ENCODE peak calls at places on chromosome 9, in six cellular contexts. One of them, this sample, is unnamed.

GRCh38 chr9:8628771-8629170 is 829.2 kb upstream of the DMAC1 start:
- DNase-seq in H1: no peak
- DNase-seq in GM20000: no peak
- DNase-seq in AG10803: no peak
- DNase-seq in NB4: no peak
- DNase-seq in RWPE1: no peak
- DNase-seq in this sample: no peak

GRCh38 chr9:92795000-92795399 is 30.4 kb upstream of the BICD2 start:
- DNase-seq in RWPE1: no peak
- DNase-seq in H1: no peak
- DNase-seq in GM20000: no peak
- DNase-seq in AG10803: no peak
- DNase-seq in NB4: no peak
- DNase-seq in this sample: no peak

GRCh38 chr9:121735065-121735791 is 83.8 kb downstream of the DAB2IP start:
- DNase-seq in H1: peak
- DNase-seq in AG10803: peak
- DNase-seq in RWPE1: peak
- DNase-seq in GM20000: peak
- DNase-seq in NB4: peak
- DNase-seq in this sample: no peak

GRCh38 chr9:88574993-88575392 is 40.0 kb downstream of the NXNL2 start:
- DNase-seq in GM20000: no peak
- DNase-seq in AG10803: peak
- DNase-seq in H1: no peak
- DNase-seq in NB4: peak
- DNase-seq in RWPE1: no peak
- DNase-seq in this sample: no peak

GRCh38 chr9:24712190-24712589 is 166.5 kb upstream of the IZUMO3 start:
- DNase-seq in AG10803: no peak
- DNase-seq in RWPE1: no peak
- DNase-seq in GM20000: no peak
- DNase-seq in H1: no peak
- DNase-seq in NB4: no peak
- DNase-seq in this sample: no peak

GRCh38 chr9:113426701-113427100 is 16.2 kb downstream of the C9orf43 start:
- DNase-seq in RWPE1: no peak
- DNase-seq in H1: no peak
- DNase-seq in GM20000: no peak
- DNase-seq in AG10803: no peak
- DNase-seq in NB4: no peak
- DNase-seq in this sample: no peak

GRCh38 chr9:82681809-82682208 is 381.1 kb downstream of the RASEF start:
- DNase-seq in AG10803: no peak
- DNase-seq in H1: no peak
- DNase-seq in RWPE1: no peak
- DNase-seq in NB4: no peak
- DNase-seq in GM20000: no peak
- DNase-seq in this sample: no peak

GRCh38 chr9:124531115-124531514 is 23.9 kb upstream of the NR5A1 start:
- DNase-seq in GM20000: no peak
- DNase-seq in RWPE1: no peak
- DNase-seq in AG10803: no peak
- DNase-seq in H1: no peak
- DNase-seq in NB4: no peak
- DNase-seq in this sample: no peak

GRCh38 chr9:125969868-125970267 is 222.7 kb downstream of the PBX3 start:
- DNase-seq in H1: no peak
- DNase-seq in GM20000: no peak
- DNase-seq in NB4: no peak
- DNase-seq in RWPE1: no peak
- DNase-seq in AG10803: no peak
- DNase-seq in this sample: no peak

GRCh38 chr9:138043411-138044345 is 166.1 kb downstream of the CACNA1B start:
- DNase-seq in GM20000: no peak
- DNase-seq in NB4: no peak
- DNase-seq in AG10803: no peak
- DNase-seq in H1: no peak
- DNase-seq in RWPE1: no peak
- DNase-seq in this sample: peak

GRCh38 chr9:87865626-87866025 is 17.1 kb upstream of the SPATA31E1 start:
- DNase-seq in NB4: no peak
- DNase-seq in RWPE1: no peak
- DNase-seq in GM20000: no peak
- DNase-seq in H1: no peak
- DNase-seq in AG10803: no peak
- DNase-seq in this sample: no peak

DNA sequence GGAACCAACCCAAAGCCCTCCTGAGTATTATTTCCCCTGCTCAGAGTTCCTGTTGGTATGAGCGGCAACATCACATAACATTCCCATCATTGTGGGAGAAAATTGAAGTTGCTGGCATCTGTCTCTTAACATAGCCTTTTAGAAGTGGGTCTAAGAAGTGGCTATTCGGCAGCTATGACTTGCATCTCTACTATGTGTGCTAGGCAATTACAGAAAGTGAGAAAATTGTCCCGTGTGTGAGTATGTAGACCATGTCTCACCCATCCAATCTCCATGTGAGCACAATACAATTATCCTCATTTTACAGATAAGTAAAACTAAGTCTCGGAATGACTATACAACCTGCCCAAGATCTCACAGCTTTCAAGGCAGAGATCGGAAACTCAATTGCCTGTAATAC is 239.4 kb upstream of the ZNF462 start:
- DNase-seq in AG10803: no peak
- DNase-seq in RWPE1: no peak
- DNase-seq in GM20000: no peak
- DNase-seq in NB4: no peak
- DNase-seq in H1: no peak
- DNase-seq in this sample: no peak
- TF ChIP-seq CTCF in AG10803: no peak
- TF ChIP-seq CTCF in RWPE1: no peak
- TF ChIP-seq CTCF in GM20000: no peak
- TF ChIP-seq CTCF in NB4: no peak
- TF ChIP-seq CTCF in H1: no peak
- TF ChIP-seq CTCF in this sample: no peak

DNA sequence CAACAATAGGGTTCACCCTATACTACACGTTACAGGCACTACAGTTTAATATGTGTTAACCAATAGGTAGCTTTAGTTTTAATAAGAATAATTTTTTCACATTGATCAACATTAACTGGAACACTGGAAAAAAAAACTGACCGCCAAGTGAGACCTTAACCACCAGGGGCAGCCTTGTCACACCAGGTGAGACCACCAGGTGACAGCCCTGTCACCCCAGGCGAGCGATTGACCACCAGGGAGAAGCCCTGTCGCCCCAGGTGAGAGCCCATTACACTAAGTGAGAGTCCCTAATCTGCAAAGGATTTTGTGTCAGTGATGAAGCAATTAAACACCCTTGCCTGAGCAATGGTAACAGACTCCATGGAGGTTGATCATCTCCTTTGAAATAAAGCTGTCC is 75.4 kb upstream of the SYK start:
- DNase-seq in RWPE1: no peak
- DNase-seq in H1: no peak
- DNase-seq in NB4: no peak
- DNase-seq in AG10803: no peak
- DNase-seq in GM20000: no peak
- DNase-seq in this sample: no peak
- TF ChIP-seq CTCF in RWPE1: peak
- TF ChIP-seq CTCF in H1: peak
- TF ChIP-seq CTCF in NB4: no peak
- TF ChIP-seq CTCF in AG10803: no peak
- TF ChIP-seq CTCF in GM20000: peak
- TF ChIP-seq CTCF in this sample: no peak

DNA sequence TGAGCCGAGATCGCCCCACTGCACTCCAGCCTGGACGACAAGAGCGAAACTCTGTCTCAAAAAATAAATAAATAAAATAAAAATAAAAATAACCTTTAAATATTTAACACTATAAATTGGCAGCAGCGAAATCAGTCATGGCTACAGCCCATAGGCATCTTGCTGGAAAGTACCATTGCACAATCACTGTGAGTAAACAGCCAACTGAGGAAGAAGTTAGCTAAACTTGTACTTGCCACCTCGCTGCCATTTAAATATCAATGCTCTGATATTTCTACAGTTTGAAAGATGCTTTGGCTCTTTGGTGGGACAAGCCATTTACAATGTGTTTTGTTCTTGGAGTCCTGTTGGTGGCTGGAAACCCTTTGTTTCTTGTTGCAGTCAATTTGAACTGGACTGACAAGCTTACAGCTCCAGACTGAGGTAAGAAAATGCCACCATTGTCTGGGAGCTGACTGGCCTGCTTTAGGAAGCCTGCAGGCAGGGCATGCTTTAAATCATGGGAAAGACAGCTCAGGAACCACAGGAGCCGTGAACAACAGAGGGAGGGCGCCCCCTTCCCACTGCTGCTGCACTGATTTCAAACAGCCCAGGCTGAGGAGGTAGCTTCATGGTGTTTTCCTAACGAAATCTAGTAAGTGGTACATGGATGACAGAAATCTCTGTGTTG is 322.8 kb upstream of the RFX3 start:
- DNase-seq in NB4: peak
- DNase-seq in H1: peak
- DNase-seq in RWPE1: no peak
- DNase-seq in GM20000: no peak
- DNase-seq in AG10803: no peak
- DNase-seq in this sample: no peak
- TF ChIP-seq CTCF in NB4: no peak
- TF ChIP-seq CTCF in H1: peak
- TF ChIP-seq CTCF in RWPE1: no peak
- TF ChIP-seq CTCF in GM20000: no peak
- TF ChIP-seq CTCF in AG10803: no peak
- TF ChIP-seq CTCF in this sample: no peak

GRCh38 chr9:127360829-127361228 is 36.1 kb upstream of the SLC2A8 start:
- DNase-seq in H1: peak
- DNase-seq in GM20000: no peak
- DNase-seq in RWPE1: peak
- DNase-seq in AG10803: no peak
- DNase-seq in NB4: peak
- DNase-seq in this sample: no peak
- TF ChIP-seq CTCF in H1: peak
- TF ChIP-seq CTCF in GM20000: no peak
- TF ChIP-seq CTCF in RWPE1: no peak
- TF ChIP-seq CTCF in AG10803: peak
- TF ChIP-seq CTCF in NB4: peak
- TF ChIP-seq CTCF in this sample: no peak

GRCh38 chr9:70945301-70945700 is 176.1 kb downstream of the TRPM3 start:
- DNase-seq in NB4: no peak
- DNase-seq in AG10803: peak
- DNase-seq in RWPE1: no peak
- DNase-seq in H1: no peak
- DNase-seq in GM20000: no peak
- DNase-seq in this sample: no peak
- TF ChIP-seq CTCF in NB4: no peak
- TF ChIP-seq CTCF in AG10803: no peak
- TF ChIP-seq CTCF in RWPE1: no peak
- TF ChIP-seq CTCF in H1: no peak
- TF ChIP-seq CTCF in GM20000: no peak
- TF ChIP-seq CTCF in this sample: no peak

GRCh38 chr9:70411141-70411929 is 3.1 kb downstream of the KLF9 start:
- DNase-seq in RWPE1: peak
- DNase-seq in GM20000: peak
- DNase-seq in NB4: peak
- DNase-seq in H1: no peak
- DNase-seq in AG10803: peak
- DNase-seq in this sample: no peak
- TF ChIP-seq CTCF in RWPE1: no peak
- TF ChIP-seq CTCF in GM20000: no peak
- TF ChIP-seq CTCF in NB4: no peak
- TF ChIP-seq CTCF in H1: no peak
- TF ChIP-seq CTCF in AG10803: no peak
- TF ChIP-seq CTCF in this sample: no peak